ENCODE peak calls at places on chromosomes 5 and 9, in nine cellular contexts. One of them, this sample, is unnamed.

GRCh38 chr5:42951847-42952411 is 88.2 kb downstream of the ANXA2R start:
- DNase-seq in A549: no peak
- DNase-seq in uterus: no peak
- DNase-seq in GM23338: peak; percentile 6
- DNase-seq in astrocyte: no peak
- DNase-seq in heart left ventricle: peak; percentile 31
- DNase-seq in right atrium auricular region: no peak
- DNase-seq in psoas muscle: peak; percentile 60
- DNase-seq in DND-41: no peak
- DNase-seq in this sample: peak; percentile 80

GRCh38 chr5:171736976-171737848 is 48.4 kb upstream of the SMIM23 start:
- DNase-seq in A549: no peak
- DNase-seq in uterus: no peak
- DNase-seq in GM23338: no peak
- DNase-seq in astrocyte: peak; percentile 3
- DNase-seq in heart left ventricle: peak; percentile 64
- DNase-seq in right atrium auricular region: no peak
- DNase-seq in psoas muscle: peak; percentile 75
- DNase-seq in DND-41: no peak
- DNase-seq in this sample: no peak

GRCh38 chr9:123682746-123683145 is 247.2 kb downstream of the DENND1A start:
- DNase-seq in A549: no peak
- DNase-seq in uterus: no peak
- DNase-seq in GM23338: no peak
- DNase-seq in astrocyte: no peak
- DNase-seq in heart left ventricle: no peak
- DNase-seq in right atrium auricular region: no peak
- DNase-seq in psoas muscle: no peak
- DNase-seq in DND-41: no peak
- DNase-seq in this sample: no peak

GRCh38 chr5:96718635-96719077 is 56.5 kb downstream of the CAST start:
- DNase-seq in A549: no peak
- DNase-seq in uterus: peak; percentile 44
- DNase-seq in GM23338: peak; percentile 26
- DNase-seq in astrocyte: peak; percentile 44
- DNase-seq in heart left ventricle: peak; percentile 51
- DNase-seq in right atrium auricular region: no peak
- DNase-seq in psoas muscle: peak; percentile 66
- DNase-seq in DND-41: no peak
- DNase-seq in this sample: no peak

GRCh38 chr9:83296123-83296522 is 233.2 kb upstream of the RASEF start:
- DNase-seq in A549: no peak
- DNase-seq in uterus: no peak
- DNase-seq in GM23338: peak; percentile 21
- DNase-seq in astrocyte: no peak
- DNase-seq in heart left ventricle: no peak
- DNase-seq in right atrium auricular region: no peak
- DNase-seq in psoas muscle: no peak
- DNase-seq in DND-41: peak; percentile 67
- DNase-seq in this sample: no peak

GRCh38 chr5:52898961-52899680 is 90.0 kb upstream of the ITGA2 start:
- DNase-seq in A549: no peak
- DNase-seq in uterus: no peak
- DNase-seq in GM23338: no peak
- DNase-seq in astrocyte: no peak
- DNase-seq in heart left ventricle: no peak
- DNase-seq in right atrium auricular region: no peak
- DNase-seq in psoas muscle: no peak
- DNase-seq in DND-41: no peak
- DNase-seq in this sample: no peak

GRCh38 chr9:73074176-73074708 is 77.4 kb upstream of the ANXA1 start:
- DNase-seq in A549: peak; percentile 31
- DNase-seq in uterus: no peak
- DNase-seq in GM23338: no peak
- DNase-seq in astrocyte: peak; percentile 10
- DNase-seq in heart left ventricle: no peak
- DNase-seq in right atrium auricular region: no peak
- DNase-seq in psoas muscle: no peak
- DNase-seq in DND-41: no peak
- DNase-seq in this sample: no peak

GRCh38 chr9:34719021-34719768 is 9.3 kb upstream of the CCL21 start:
- DNase-seq in A549: no peak
- DNase-seq in uterus: no peak
- DNase-seq in GM23338: no peak
- DNase-seq in astrocyte: no peak
- DNase-seq in heart left ventricle: no peak
- DNase-seq in right atrium auricular region: no peak
- DNase-seq in psoas muscle: no peak
- DNase-seq in DND-41: no peak
- DNase-seq in this sample: no peak

GRCh38 chr9:87471746-87472145 is 25.9 kb upstream of the DAPK1 start:
- DNase-seq in A549: no peak
- DNase-seq in uterus: no peak
- DNase-seq in GM23338: no peak
- DNase-seq in astrocyte: no peak
- DNase-seq in heart left ventricle: no peak
- DNase-seq in right atrium auricular region: no peak
- DNase-seq in psoas muscle: no peak
- DNase-seq in DND-41: no peak
- DNase-seq in this sample: no peak

GRCh38 chr9:87479801-87480201 is 17.9 kb upstream of the DAPK1 start:
- DNase-seq in A549: no peak
- DNase-seq in uterus: no peak
- DNase-seq in GM23338: no peak
- DNase-seq in astrocyte: peak; percentile 80
- DNase-seq in heart left ventricle: no peak
- DNase-seq in right atrium auricular region: no peak
- DNase-seq in psoas muscle: no peak
- DNase-seq in DND-41: peak; percentile 63
- DNase-seq in this sample: no peak

GRCh38 chr9:87469833-87470465 is 27.7 kb upstream of the DAPK1 start:
- DNase-seq in A549: no peak
- DNase-seq in uterus: no peak
- DNase-seq in GM23338: no peak
- DNase-seq in astrocyte: no peak
- DNase-seq in heart left ventricle: no peak
- DNase-seq in right atrium auricular region: no peak
- DNase-seq in psoas muscle: no peak
- DNase-seq in DND-41: no peak
- DNase-seq in this sample: no peak

GRCh38 chr9:87478211-87478992 is 19.3 kb upstream of the DAPK1 start:
- DNase-seq in A549: no peak
- DNase-seq in uterus: no peak
- DNase-seq in GM23338: no peak
- DNase-seq in astrocyte: no peak
- DNase-seq in heart left ventricle: no peak
- DNase-seq in right atrium auricular region: no peak
- DNase-seq in psoas muscle: no peak
- DNase-seq in DND-41: no peak
- DNase-seq in this sample: no peak

DNA sequence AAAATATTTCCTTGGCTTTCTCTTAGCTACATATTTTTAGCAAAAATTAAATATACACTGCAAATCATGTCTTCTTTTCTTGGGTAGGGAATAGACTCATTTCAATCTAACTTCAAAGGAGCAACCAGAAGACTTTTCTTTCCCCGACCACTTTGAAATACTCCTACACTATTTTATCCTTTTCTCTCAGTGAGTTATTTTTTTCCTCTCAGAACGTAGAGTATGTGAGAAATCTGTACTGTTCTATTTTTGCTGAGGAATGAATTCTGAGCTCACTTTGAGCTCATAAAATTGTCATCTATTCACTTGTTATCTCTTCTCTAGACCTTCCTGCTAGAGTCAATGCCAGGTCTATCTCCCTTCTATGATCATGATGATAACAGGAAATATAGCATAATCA is 22.2 kb upstream of the DAPK1 start:
- DNase-seq in A549: no peak
- DNase-seq in uterus: no peak
- DNase-seq in GM23338: no peak
- DNase-seq in astrocyte: no peak
- DNase-seq in heart left ventricle: no peak
- DNase-seq in right atrium auricular region: no peak
- DNase-seq in psoas muscle: no peak
- DNase-seq in DND-41: no peak
- DNase-seq in this sample: no peak
- H3K27ac ChIP-seq in A549: no peak overlapping the region
- H3K27ac ChIP-seq in uterus: no peak overlapping the region
- H3K27ac ChIP-seq in GM23338: no peak overlapping the region
- H3K27ac ChIP-seq in astrocyte: no peak overlapping the region
- H3K27ac ChIP-seq in heart left ventricle: no peak overlapping the region
- H3K27ac ChIP-seq in right atrium auricular region: no peak overlapping the region
- H3K27ac ChIP-seq in psoas muscle: no peak overlapping the region
- H3K27ac ChIP-seq in DND-41: no peak overlapping the region
- H3K27ac ChIP-seq in this sample: no peak overlapping the region

GRCh38 chr5:132424167-132424935 is 54.8 kb downstream of the SLC22A5 start:
- DNase-seq in A549: no peak
- DNase-seq in uterus: no peak
- DNase-seq in GM23338: no peak
- DNase-seq in astrocyte: no peak
- DNase-seq in heart left ventricle: no peak
- DNase-seq in right atrium auricular region: no peak
- DNase-seq in psoas muscle: no peak
- DNase-seq in DND-41: no peak
- DNase-seq in this sample: no peak

GRCh38 chr5:132421442-132421841 is 51.9 kb downstream of the SLC22A5 start:
- DNase-seq in A549: no peak
- DNase-seq in uterus: no peak
- DNase-seq in GM23338: no peak
- DNase-seq in astrocyte: no peak
- DNase-seq in heart left ventricle: no peak
- DNase-seq in right atrium auricular region: no peak
- DNase-seq in psoas muscle: no peak
- DNase-seq in DND-41: no peak
- DNase-seq in this sample: no peak

GRCh38 chr5:132420706-132421272 is 51.3 kb downstream of the SLC22A5 start:
- DNase-seq in A549: no peak
- DNase-seq in uterus: no peak
- DNase-seq in GM23338: no peak
- DNase-seq in astrocyte: no peak
- DNase-seq in heart left ventricle: no peak
- DNase-seq in right atrium auricular region: no peak
- DNase-seq in psoas muscle: no peak
- DNase-seq in DND-41: peak; percentile 79
- DNase-seq in this sample: no peak

GRCh38 chr5:132423443-132423898 is 54.0 kb downstream of the SLC22A5 start:
- DNase-seq in A549: no peak
- DNase-seq in uterus: no peak
- DNase-seq in GM23338: no peak
- DNase-seq in astrocyte: no peak
- DNase-seq in heart left ventricle: no peak
- DNase-seq in right atrium auricular region: peak; percentile 51
- DNase-seq in psoas muscle: no peak
- DNase-seq in DND-41: no peak
- DNase-seq in this sample: no peak

DNA sequence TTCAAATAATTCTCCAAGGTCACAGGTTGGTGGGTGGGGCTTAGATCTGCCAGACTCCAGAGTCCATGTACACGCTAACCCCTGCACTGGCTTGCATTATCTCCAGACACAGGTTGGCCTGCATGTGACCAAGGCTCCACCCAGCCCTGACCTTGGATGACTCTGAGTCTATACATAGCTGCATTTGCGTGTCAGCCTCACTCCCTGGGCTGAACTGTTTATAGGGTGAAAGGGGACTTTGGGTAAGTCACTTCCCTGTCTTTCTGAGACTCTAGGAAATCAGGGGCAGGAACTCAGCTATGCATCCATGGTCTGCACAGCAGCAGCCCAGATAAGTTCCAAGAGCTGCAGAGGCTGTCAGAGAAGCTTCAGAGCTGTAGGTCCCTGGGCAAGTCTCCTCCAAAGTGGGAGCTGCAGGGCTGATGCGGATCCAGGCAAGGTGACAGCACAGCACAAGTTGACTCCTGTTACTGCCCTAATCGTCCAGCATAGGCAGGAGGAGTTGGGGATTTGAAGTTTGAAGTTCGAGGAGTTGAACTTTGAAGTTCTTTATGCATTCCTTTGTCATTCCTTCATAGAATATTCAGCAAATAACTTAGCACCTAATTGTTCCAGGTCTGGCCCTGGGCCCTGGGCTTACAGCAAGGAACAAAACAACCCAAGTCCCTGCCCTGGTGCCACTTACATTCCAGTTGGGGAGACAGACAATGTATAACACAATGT is 53.4 kb downstream of the SLC22A5 start:
- DNase-seq in A549: no peak
- DNase-seq in uterus: no peak
- DNase-seq in GM23338: no peak
- DNase-seq in astrocyte: no peak
- DNase-seq in heart left ventricle: peak; percentile 73
- DNase-seq in right atrium auricular region: peak; percentile 62
- DNase-seq in psoas muscle: peak; percentile 75
- DNase-seq in DND-41: no peak
- DNase-seq in this sample: no peak
- H3K4me1 ChIP-seq in A549: peaks cover 51% of the 10 kb centered on the region
- H3K4me1 ChIP-seq in uterus: peaks cover 35% of the 10 kb centered on the region
- H3K4me1 ChIP-seq in GM23338: peaks cover 7% of the 10 kb centered on the region
- H3K4me1 ChIP-seq in astrocyte: peaks cover 49% of the 10 kb centered on the region
- H3K4me1 ChIP-seq in heart left ventricle: peaks cover 86% of the 10 kb centered on the region
- H3K4me1 ChIP-seq in right atrium auricular region: peaks cover 93% of the 10 kb centered on the region
- H3K4me1 ChIP-seq in psoas muscle: peaks cover 93% of the 10 kb centered on the region
- H3K4me1 ChIP-seq in DND-41: peaks cover 100% of the 10 kb centered on the region
- H3K4me1 ChIP-seq in this sample: peaks cover 93% of the 10 kb centered on the region

GRCh38 chr5:91010090-91010489 is 373.0 kb downstream of the ARRDC3 start:
- DNase-seq in A549: no peak
- DNase-seq in uterus: no peak
- DNase-seq in GM23338: no peak
- DNase-seq in astrocyte: no peak
- DNase-seq in heart left ventricle: no peak
- DNase-seq in right atrium auricular region: no peak
- DNase-seq in psoas muscle: no peak
- DNase-seq in DND-41: no peak
- DNase-seq in this sample: no peak

GRCh38 chr5:91007251-91007650 is 375.9 kb downstream of the ARRDC3 start:
- DNase-seq in A549: no peak
- DNase-seq in uterus: no peak
- DNase-seq in GM23338: peak; percentile 29
- DNase-seq in astrocyte: no peak
- DNase-seq in heart left ventricle: no peak
- DNase-seq in right atrium auricular region: no peak
- DNase-seq in psoas muscle: no peak
- DNase-seq in DND-41: no peak
- DNase-seq in this sample: no peak

GRCh38 chr5:91006708-91007107 is 376.4 kb downstream of the ARRDC3 start:
- DNase-seq in A549: no peak
- DNase-seq in uterus: no peak
- DNase-seq in GM23338: no peak
- DNase-seq in astrocyte: no peak
- DNase-seq in heart left ventricle: no peak
- DNase-seq in right atrium auricular region: no peak
- DNase-seq in psoas muscle: no peak
- DNase-seq in DND-41: no peak
- DNase-seq in this sample: no peak

GRCh38 chr5:91011029-91011428 is 372.1 kb downstream of the ARRDC3 start:
- DNase-seq in A549: no peak
- DNase-seq in uterus: no peak
- DNase-seq in GM23338: no peak
- DNase-seq in astrocyte: no peak
- DNase-seq in heart left ventricle: no peak
- DNase-seq in right atrium auricular region: no peak
- DNase-seq in psoas muscle: no peak
- DNase-seq in DND-41: no peak
- DNase-seq in this sample: no peak

DNA sequence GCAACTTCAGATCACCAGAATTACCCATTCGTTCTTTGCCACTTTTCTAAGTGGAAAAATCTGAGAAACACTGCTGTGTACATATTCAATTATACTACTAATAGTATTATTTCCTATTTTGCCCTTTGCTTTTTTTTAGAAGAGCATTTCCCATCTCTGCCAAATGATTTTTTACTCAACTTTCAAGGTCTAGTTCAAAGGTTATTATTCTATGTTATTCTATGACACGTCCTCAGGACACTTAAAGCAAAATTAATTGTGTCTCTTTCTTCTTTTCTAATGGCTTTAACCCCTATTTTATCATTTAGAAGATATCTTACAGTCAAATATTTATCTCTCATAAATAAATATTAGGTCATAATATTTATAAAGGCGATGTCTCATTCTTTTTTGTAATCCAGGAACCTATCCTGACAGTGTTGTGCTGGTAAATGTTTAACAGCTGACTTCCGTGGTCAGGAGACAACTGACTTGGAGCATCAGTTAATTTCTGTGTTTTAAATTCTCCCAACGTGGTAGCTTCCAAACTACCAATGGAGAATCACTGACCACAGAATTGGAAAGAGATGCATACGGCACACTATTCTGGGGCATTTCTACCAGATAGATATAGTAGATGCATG is 375.2 kb downstream of the ARRDC3 start:
- DNase-seq in A549: no peak
- DNase-seq in uterus: no peak
- DNase-seq in GM23338: no peak
- DNase-seq in astrocyte: no peak
- DNase-seq in heart left ventricle: no peak
- DNase-seq in right atrium auricular region: no peak
- DNase-seq in psoas muscle: no peak
- DNase-seq in DND-41: no peak
- DNase-seq in this sample: no peak
- H3K27ac ChIP-seq in A549: peak overlapping the region; percentile 71
- H3K27ac ChIP-seq in uterus: no peak overlapping the region
- H3K27ac ChIP-seq in GM23338: no peak overlapping the region
- H3K27ac ChIP-seq in astrocyte: no peak overlapping the region
- H3K27ac ChIP-seq in heart left ventricle: no peak overlapping the region
- H3K27ac ChIP-seq in right atrium auricular region: no peak overlapping the region
- H3K27ac ChIP-seq in psoas muscle: no peak overlapping the region
- H3K27ac ChIP-seq in DND-41: no peak overlapping the region
- H3K27ac ChIP-seq in this sample: no peak overlapping the region

DNA sequence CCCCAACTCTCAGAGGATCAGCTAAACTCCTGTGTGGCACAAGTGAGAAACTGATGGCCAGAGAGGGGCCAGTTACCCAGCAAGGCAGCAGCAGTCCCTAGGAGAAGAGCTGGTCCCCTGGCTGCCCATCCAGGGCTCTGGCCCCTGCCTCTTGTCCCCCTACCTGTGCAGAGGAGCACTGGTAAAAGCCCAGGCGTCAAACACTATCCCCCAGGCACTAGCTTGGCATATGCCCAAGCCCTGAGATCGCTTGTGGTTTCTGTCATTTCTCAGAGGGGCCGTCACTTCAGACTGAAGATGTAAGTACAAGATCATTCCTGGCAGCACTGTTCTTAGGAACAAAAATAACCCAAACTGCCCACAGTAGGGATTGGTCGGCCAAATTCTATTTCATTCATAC is 53.9 kb downstream of the COL15A1 start:
- DNase-seq in A549: no peak
- DNase-seq in uterus: no peak
- DNase-seq in GM23338: no peak
- DNase-seq in astrocyte: peak; percentile 55
- DNase-seq in heart left ventricle: no peak
- DNase-seq in right atrium auricular region: no peak
- DNase-seq in psoas muscle: no peak
- DNase-seq in DND-41: peak; percentile 27
- DNase-seq in this sample: no peak
- H3K4me1 ChIP-seq in A549: peaks cover 28% of the 10 kb centered on the region
- H3K4me1 ChIP-seq in uterus: peaks cover 6% of the 10 kb centered on the region
- H3K4me1 ChIP-seq in GM23338: no peaks in the 10 kb centered on the region
- H3K4me1 ChIP-seq in astrocyte: peaks cover 16% of the 10 kb centered on the region
- H3K4me1 ChIP-seq in heart left ventricle: peaks cover 45% of the 10 kb centered on the region
- H3K4me1 ChIP-seq in right atrium auricular region: peaks cover 73% of the 10 kb centered on the region
- H3K4me1 ChIP-seq in psoas muscle: peaks cover 11% of the 10 kb centered on the region
- H3K4me1 ChIP-seq in DND-41: no peaks in the 10 kb centered on the region
- H3K4me1 ChIP-seq in this sample: peaks cover 8% of the 10 kb centered on the region

This sample was measured in CD4-positive, CD25-positive, alpha-beta regulatory T cell.